ENCODE peak calls at places on chromosome 13, in nine cellular contexts. X, R, B, Z, S, K, I, T and Q are unnamed samples.

GRCh38 chr13:43785681-43786471 is 896 bp downstream of the ENOX1 start:
- DNase-seq in I (peak; percentile 77), T (peak; percentile 78), B (peak; percentile 87), S (peak; percentile 88), K (peak; percentile 93), X (peak; percentile 85), R (peak; percentile 92), Z (peak; percentile 87), Q (peak; percentile 66)

GRCh38 chr13:76711515-76712182 is 174.6 kb downstream of the KCTD12 start:
- DNase-seq in I (peak; percentile 61), K (peak; percentile 33), B (no peak), R (peak; percentile 58), S (no peak), T (no peak), X (peak; percentile 15), Z (no peak), Q (peak; percentile 49)

GRCh38 chr13:76836311-76836710 is 49.9 kb downstream of the KCTD12 start:
- DNase-seq in Z (no peak), R (no peak), T (no peak), S (no peak), I (no peak), K (no peak), X (no peak), B (no peak), Q (no peak)

GRCh38 chr13:42048625-42049453 is at the start of gene DGKH:
- DNase-seq in I (peak; percentile 87), R (peak; percentile 86), S (peak; percentile 90), K (peak; percentile 91), T (peak; percentile 92), X (peak; percentile 84), Z (peak; percentile 87), B (peak; percentile 87), Q (peak; percentile 78)

GRCh38 chr13:73731564-73731963 is 402.6 kb downstream of the KLF12 start:
- DNase-seq in R (no peak), I (no peak), Z (no peak), X (no peak), K (no peak), S (no peak), T (no peak), B (no peak), Q (no peak)

GRCh38 chr13:38514575-38514974 is 164.9 kb downstream of the UFM1 start:
- DNase-seq in S (no peak), I (no peak), Z (no peak), T (no peak), R (no peak), K (no peak), X (no peak), B (no peak), Q (no peak)

GRCh38 chr13:80870186-80870585 is 529.3 kb upstream of the SPRY2 start:
- DNase-seq in Z (no peak), I (no peak), R (no peak), X (no peak), S (no peak), T (no peak), K (no peak), B (no peak), Q (no peak)

GRCh38 chr13:33721719-33722118 is 96.2 kb upstream of the RFC3 start:
- DNase-seq in I (no peak), B (no peak), R (no peak), S (no peak), K (no peak), X (no peak), T (no peak), Z (no peak), Q (no peak)

DNA sequence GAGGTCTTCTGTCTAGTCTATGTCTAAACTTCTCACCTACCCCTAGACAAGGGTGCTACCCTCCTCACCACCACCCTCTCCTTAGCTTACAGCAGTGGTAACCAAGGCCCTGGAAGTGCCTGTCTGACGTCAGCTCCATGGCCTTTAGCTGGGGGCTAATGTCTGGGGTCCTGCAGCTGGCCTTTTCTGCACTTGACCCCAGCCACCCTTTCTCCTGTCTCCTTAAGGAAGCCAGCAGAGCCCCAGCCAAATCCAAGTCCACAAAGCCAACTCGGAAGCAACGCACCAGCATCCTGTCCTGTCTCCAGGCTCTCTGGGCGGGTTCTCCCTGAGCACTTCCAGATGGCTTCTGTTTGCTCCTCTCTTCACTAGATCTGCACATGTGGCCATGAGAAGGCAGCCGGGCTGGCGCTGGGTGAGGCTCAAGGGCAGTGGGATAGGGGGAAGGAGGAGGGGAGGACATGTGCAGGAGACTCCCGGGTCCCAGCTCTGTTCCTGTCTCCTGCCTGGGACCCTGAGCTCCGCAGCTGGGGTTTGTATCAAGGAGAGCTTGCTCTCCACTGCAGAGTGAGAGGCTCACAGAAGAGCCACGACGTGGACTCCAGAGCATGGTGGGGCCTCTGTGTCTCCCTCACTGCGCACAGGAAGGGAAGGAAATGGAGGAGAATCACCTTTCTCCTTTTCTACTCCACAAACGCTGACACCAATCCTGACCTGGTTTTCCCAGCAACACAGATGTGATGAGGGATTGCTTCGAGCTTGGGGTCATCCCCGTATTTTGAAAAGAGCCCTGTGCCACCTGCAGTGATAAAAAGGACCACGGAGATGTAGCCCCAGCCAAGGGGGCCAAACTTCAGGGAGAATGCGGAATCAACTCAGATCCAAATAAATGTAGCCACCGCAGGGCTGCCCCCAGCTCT is 204.2 kb downstream of the USP12 start:
- DNase-seq in Z (peak; percentile 52), S (no peak), T (no peak), R (peak; percentile 48), X (no peak), B (peak; percentile 63), I (no peak), K (peak; percentile 72), Q (no peak)
- H3K4me1 ChIP-seq in Z (no peaks in the 10 kb centered on the region), S (peaks cover 11% of the 10 kb centered on the region), T (peaks cover 47% of the 10 kb centered on the region), R (peaks cover 13% of the 10 kb centered on the region), X (no peaks in the 10 kb centered on the region), B (peaks cover 43% of the 10 kb centered on the region), I (peaks cover 84% of the 10 kb centered on the region), K (peaks cover 7% of the 10 kb centered on the region), Q (no peaks in the 10 kb centered on the region)

GRCh38 chr13:29435125-29435911 is 160.2 kb downstream of the SLC7A1 start:
- DNase-seq in X (no peak), I (peak; percentile 63), B (no peak), T (no peak), Z (peak; percentile 26), K (peak; percentile 40), S (no peak), R (peak; percentile 23), Q (no peak)
- H3K4me1 ChIP-seq in X (peaks cover 29% of the 10 kb centered on the region), I (peaks cover 11% of the 10 kb centered on the region), B (peaks cover 74% of the 10 kb centered on the region), T (no peaks in the 10 kb centered on the region), Z (peaks cover 12% of the 10 kb centered on the region), K (peaks cover 20% of the 10 kb centered on the region), S (peaks cover 8% of the 10 kb centered on the region), R (peaks cover 23% of the 10 kb centered on the region), Q (peaks cover 21% of the 10 kb centered on the region)

GRCh38 chr13:40572961-40573360 is 93.5 kb downstream of the FOXO1 start:
- DNase-seq in S (no peak), T (no peak), R (no peak), Z (no peak), X (no peak), I (no peak), K (no peak), B (no peak), Q (no peak)

GRCh38 chr13:40578055-40578454 is 88.4 kb downstream of the FOXO1 start:
- DNase-seq in T (no peak), S (no peak), K (no peak), Z (no peak), I (no peak), R (no peak), B (no peak), X (no peak), Q (no peak)

GRCh38 chr13:40580566-40581276 is 85.7 kb downstream of the FOXO1 start:
- DNase-seq in S (no peak), X (no peak), Z (no peak), R (no peak), K (no peak), B (no peak), I (no peak), T (no peak), Q (no peak)

GRCh38 chr13:40579535-40579934 is 86.9 kb downstream of the FOXO1 start:
- DNase-seq in K (no peak), X (no peak), R (no peak), I (no peak), B (no peak), S (peak; percentile 63), T (no peak), Z (no peak), Q (no peak)

DNA sequence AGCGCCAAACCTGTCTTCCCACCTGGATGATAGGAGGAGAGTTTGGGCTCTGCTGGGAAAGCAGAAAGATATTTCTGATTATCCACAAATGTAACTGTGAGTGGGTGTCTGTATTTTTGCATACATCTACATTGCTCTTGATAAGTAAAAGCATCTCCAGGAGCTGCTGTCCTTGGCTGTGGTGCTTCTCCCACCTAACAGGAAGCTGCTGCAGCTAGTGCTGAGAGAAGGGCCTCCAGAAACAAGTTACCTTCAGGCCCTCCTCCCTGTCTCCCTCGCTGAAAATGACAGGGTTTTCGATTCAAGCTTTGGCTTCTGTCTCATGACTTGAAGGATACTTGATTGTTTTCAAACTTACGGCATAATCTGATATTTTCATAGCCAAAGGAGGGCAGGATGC is 90.1 kb downstream of the FOXO1 start:
- DNase-seq in B (no peak), I (no peak), X (no peak), R (no peak), T (no peak), K (no peak), S (no peak), Z (no peak), Q (no peak)
- H3K4me1 ChIP-seq in B (peaks cover 92% of the 10 kb centered on the region), I (no peaks in the 10 kb centered on the region), X (peaks cover 90% of the 10 kb centered on the region), R (peaks cover 51% of the 10 kb centered on the region), T (no peaks in the 10 kb centered on the region), K (peaks cover 24% of the 10 kb centered on the region), S (no peaks in the 10 kb centered on the region), Z (no peaks in the 10 kb centered on the region), Q (peaks cover 34% of the 10 kb centered on the region)

GRCh38 chr13:113855931-113856715 is 7.8 kb downstream of the GAS6 start:
- DNase-seq in R (no peak), I (no peak), B (no peak), Z (no peak), S (peak; percentile 31), X (no peak), K (no peak), T (no peak), Q (peak; percentile 61)

GRCh38 chr13:113856716-113857065 is 7.2 kb downstream of the GAS6 start:
- DNase-seq in B (no peak), R (no peak), S (peak; percentile 39), T (peak; percentile 53), X (peak; percentile 61), Z (no peak), I (no peak), K (peak; percentile 69), Q (no peak)

GRCh38 chr13:113853518-113854237 is 10.2 kb downstream of the GAS6 start:
- DNase-seq in Z (no peak), I (no peak), K (peak; percentile 73), B (peak; percentile 35), S (peak; percentile 35), R (peak; percentile 36), X (no peak), T (peak; percentile 35), Q (peak; percentile 65)

GRCh38 chr13:113854238-113855011 is 9.5 kb downstream of the GAS6 start:
- DNase-seq in S (peak; percentile 54), Z (no peak), K (peak; percentile 82), R (no peak), I (no peak), T (peak; percentile 54), X (no peak), B (peak; percentile 61), Q (peak; percentile 82)

DNA sequence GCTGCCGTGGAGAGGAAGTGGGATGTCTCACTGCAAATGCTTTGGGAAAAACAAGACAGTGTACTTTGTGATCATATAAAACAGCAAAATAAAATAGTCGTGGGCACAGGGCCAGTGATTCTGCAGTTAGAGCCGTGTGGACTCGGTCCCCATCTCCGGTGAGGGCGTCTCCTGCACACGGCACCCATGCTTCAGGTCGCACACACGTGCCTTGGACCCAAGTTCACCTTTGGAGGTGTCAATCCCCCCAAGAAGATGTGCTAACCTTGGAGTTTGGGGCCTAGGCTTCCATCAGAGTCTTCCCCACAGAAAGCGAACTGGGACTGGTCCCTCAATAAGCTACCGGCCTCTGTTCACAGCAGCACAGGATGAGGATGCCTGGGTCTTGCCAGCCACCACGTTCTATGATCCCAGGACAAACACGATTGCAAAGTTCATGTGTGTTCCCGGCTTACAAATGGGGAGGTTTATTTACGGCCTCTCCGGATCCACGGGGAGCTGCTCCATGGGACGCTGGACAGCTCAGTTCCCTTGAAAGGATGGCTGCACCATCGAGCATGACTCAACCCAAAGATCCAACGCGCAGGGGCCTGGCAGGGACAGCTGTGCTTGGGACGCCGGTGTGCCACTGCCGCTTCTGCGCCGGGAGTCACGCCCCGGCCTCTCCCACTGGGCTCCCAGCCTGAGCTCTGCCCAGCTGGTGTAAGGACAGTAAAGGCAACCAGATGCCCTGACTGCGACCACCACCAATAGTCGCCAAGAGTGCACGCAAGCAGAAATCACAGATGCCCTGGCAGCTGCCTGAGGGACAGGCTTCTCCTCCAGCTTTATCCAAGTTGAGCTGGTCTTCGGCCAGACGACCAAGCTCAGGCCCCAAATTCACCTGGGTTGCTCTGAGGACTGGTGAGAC is 8.6 kb downstream of the GAS6 start:
- DNase-seq in X (peak; percentile 76), B (peak; percentile 52), K (peak; percentile 66), T (peak; percentile 52), Z (no peak), S (peak; percentile 24), I (no peak), R (no peak), Q (peak; percentile 67)
- H3K4me1 ChIP-seq in X (peaks cover 61% of the 10 kb centered on the region), B (peaks cover 86% of the 10 kb centered on the region), K (peaks cover 51% of the 10 kb centered on the region), T (peaks cover 24% of the 10 kb centered on the region), Z (peaks cover 46% of the 10 kb centered on the region), S (peaks cover 10% of the 10 kb centered on the region), I (peaks cover 42% of the 10 kb centered on the region), R (peaks cover 44% of the 10 kb centered on the region), Q (peaks cover 70% of the 10 kb centered on the region)